ENCODE peak calls at places on chromosomes 4 and X, in four cellular contexts. One of them, this sample, is unnamed.

GRCh38 chr4:67754288-67754687 is at the start of gene GNRHR:
- DNase-seq in right lobe of liver: no peak
- DNase-seq in HCT116: no peak
- DNase-seq in testis: no peak
- DNase-seq in this sample: no peak

GRCh38 chr4:78779280-78779679 is 3.1 kb downstream of the BMP2K start:
- DNase-seq in HCT116: no peak
- DNase-seq in right lobe of liver: no peak
- DNase-seq in testis: no peak
- DNase-seq in this sample: no peak

GRCh38 chrX:46681849-46682248 is 77.1 kb downstream of the SLC9A7 start:
- DNase-seq in HCT116: no peak
- DNase-seq in testis: no peak
- DNase-seq in right lobe of liver: no peak
- DNase-seq in this sample: no peak

GRCh38 chr4:184644553-184645307 is 4.5 kb downstream of the CASP3 start:
- DNase-seq in right lobe of liver: no peak
- DNase-seq in testis: no peak
- DNase-seq in HCT116: no peak
- DNase-seq in this sample: no peak

GRCh38 chrX:31314921-31315320 is 243.1 kb upstream of the FTHL17 start:
- DNase-seq in testis: peak; percentile 16
- DNase-seq in HCT116: no peak
- DNase-seq in right lobe of liver: no peak
- DNase-seq in this sample: no peak

GRCh38 chr4:83071116-83071515 is 36.1 kb downstream of the COPS4 start:
- DNase-seq in testis: no peak
- DNase-seq in HCT116: no peak
- DNase-seq in right lobe of liver: no peak
- DNase-seq in this sample: no peak

GRCh38 chrX:9646471-9647038 is 119.1 kb downstream of the GPR143 start:
- DNase-seq in HCT116: no peak
- DNase-seq in right lobe of liver: no peak
- DNase-seq in testis: peak; percentile 53
- DNase-seq in this sample: no peak

GRCh38 chr4:1171306-1172227 is 816 bp downstream of the SPON2 start:
- DNase-seq in HCT116: no peak
- DNase-seq in right lobe of liver: no peak
- DNase-seq in testis: no peak
- DNase-seq in this sample: peak; percentile 21

GRCh38 chr4:143700420-143701352 is at the start of gene FREM3:
- DNase-seq in right lobe of liver: peak; percentile 21
- DNase-seq in HCT116: no peak
- DNase-seq in testis: no peak
- DNase-seq in this sample: no peak

GRCh38 chrX:131213400-131213799 is 75.7 kb downstream of the IGSF1 start:
- DNase-seq in testis: no peak
- DNase-seq in right lobe of liver: no peak
- DNase-seq in HCT116: no peak
- DNase-seq in this sample: no peak

GRCh38 chr4:19693949-19694597 is 557.6 kb upstream of the SLIT2 start:
- DNase-seq in testis: no peak
- DNase-seq in HCT116: no peak
- DNase-seq in right lobe of liver: no peak
- DNase-seq in this sample: no peak

GRCh38 chr4:113921089-113921842 is 58.2 kb downstream of the ARSJ start:
- DNase-seq in right lobe of liver: no peak
- DNase-seq in testis: no peak
- DNase-seq in HCT116: no peak
- DNase-seq in this sample: no peak

GRCh38 chr4:94635172-94635571 is 122.6 kb upstream of the BMPR1B start:
- DNase-seq in right lobe of liver: no peak
- DNase-seq in testis: no peak
- DNase-seq in HCT116: no peak
- DNase-seq in this sample: no peak

GRCh38 chrX:15525664-15526416 is 25.2 kb downstream of the BMX start:
- DNase-seq in HCT116: no peak
- DNase-seq in testis: no peak
- DNase-seq in right lobe of liver: no peak
- DNase-seq in this sample: no peak

GRCh38 chrX:18789916-18790315 is 82.5 kb downstream of the PPEF1 start:
- DNase-seq in HCT116: no peak
- DNase-seq in testis: no peak
- DNase-seq in right lobe of liver: no peak
- DNase-seq in this sample: no peak

GRCh38 chrX:13144927-13145659 is 100.7 kb upstream of the FAM9C start:
- DNase-seq in HCT116: no peak
- DNase-seq in testis: no peak
- DNase-seq in right lobe of liver: no peak
- DNase-seq in this sample: no peak

GRCh38 chr4:83599183-83599582 is 63.3 kb downstream of the GPAT3 start:
- DNase-seq in right lobe of liver: no peak
- DNase-seq in HCT116: peak; percentile 23
- DNase-seq in testis: no peak
- DNase-seq in this sample: no peak

GRCh38 chr4:3499710-3500109 is 32.5 kb downstream of the LRPAP1 start:
- DNase-seq in HCT116: no peak
- DNase-seq in right lobe of liver: no peak
- DNase-seq in testis: no peak
- DNase-seq in this sample: no peak

GRCh38 chr4:61520688-61521160 is 320.6 kb downstream of the ADGRL3 start:
- DNase-seq in testis: no peak
- DNase-seq in HCT116: no peak
- DNase-seq in right lobe of liver: no peak
- DNase-seq in this sample: no peak

GRCh38 chrX:10416424-10416823 is 204.0 kb downstream of the MID1 start:
- DNase-seq in testis: no peak
- DNase-seq in right lobe of liver: no peak
- DNase-seq in HCT116: no peak
- DNase-seq in this sample: no peak

GRCh38 chrX:153627675-153628111 is 19.3 kb upstream of the DUSP9 start:
- DNase-seq in HCT116: no peak
- DNase-seq in right lobe of liver: peak; percentile 48
- DNase-seq in testis: no peak
- DNase-seq in this sample: no peak

GRCh38 chrX:132393992-132394391 is 94.8 kb downstream of the MBNL3 start:
- DNase-seq in testis: no peak
- DNase-seq in right lobe of liver: no peak
- DNase-seq in HCT116: no peak
- DNase-seq in this sample: no peak

GRCh38 chr4:54318904-54319303 is 89.8 kb downstream of the PDGFRA start:
- DNase-seq in right lobe of liver: no peak
- DNase-seq in testis: peak; percentile 44
- DNase-seq in HCT116: peak; percentile 21
- DNase-seq in this sample: peak; percentile 9

GRCh38 chr4:15344041-15344440 is 83.8 kb upstream of the C1QTNF7 start:
- DNase-seq in right lobe of liver: no peak
- DNase-seq in HCT116: no peak
- DNase-seq in testis: no peak
- DNase-seq in this sample: no peak

GRCh38 chrX:147935156-147935758 is 23.5 kb downstream of the FMR1 start:
- DNase-seq in HCT116: no peak
- DNase-seq in testis: no peak
- DNase-seq in right lobe of liver: no peak
- DNase-seq in this sample: no peak

GRCh38 chr4:165915215-165915614 is 42.2 kb downstream of the TLL1 start:
- DNase-seq in HCT116: no peak
- DNase-seq in testis: no peak
- DNase-seq in right lobe of liver: no peak
- DNase-seq in this sample: no peak

GRCh38 chrX:27915617-27916016 is 65.6 kb downstream of the DCAF8L1 start:
- DNase-seq in right lobe of liver: no peak
- DNase-seq in testis: no peak
- DNase-seq in HCT116: no peak
- DNase-seq in this sample: no peak

GRCh38 chr4:93319011-93319410 is 509.5 kb upstream of the ATOH1 start:
- DNase-seq in HCT116: no peak
- DNase-seq in right lobe of liver: no peak
- DNase-seq in testis: no peak
- DNase-seq in this sample: no peak

GRCh38 chr4:142112451-142112850 is 476.1 kb downstream of the IL15 start:
- DNase-seq in HCT116: no peak
- DNase-seq in testis: no peak
- DNase-seq in right lobe of liver: no peak
- DNase-seq in this sample: no peak

GRCh38 chr4:16931906-16932305 is 33.5 kb upstream of the LDB2 start:
- DNase-seq in right lobe of liver: no peak
- DNase-seq in HCT116: no peak
- DNase-seq in testis: no peak
- DNase-seq in this sample: no peak

GRCh38 chr4:25291158-25291733 is 21.3 kb upstream of the ZCCHC4 start:
- DNase-seq in testis: no peak
- DNase-seq in HCT116: no peak
- DNase-seq in right lobe of liver: no peak
- DNase-seq in this sample: no peak

GRCh38 chr4:119049342-119049741 is 86.3 kb upstream of the MYOZ2 start:
- DNase-seq in right lobe of liver: no peak
- DNase-seq in testis: no peak
- DNase-seq in HCT116: no peak
- DNase-seq in this sample: no peak

GRCh38 chr4:119053997-119054396 is 81.6 kb upstream of the MYOZ2 start:
- DNase-seq in HCT116: no peak
- DNase-seq in testis: no peak
- DNase-seq in right lobe of liver: no peak
- DNase-seq in this sample: no peak

GRCh38 chr4:119053245-119053644 is 82.4 kb upstream of the MYOZ2 start:
- DNase-seq in testis: no peak
- DNase-seq in HCT116: no peak
- DNase-seq in right lobe of liver: no peak
- DNase-seq in this sample: no peak

GRCh38 chr4:119048446-119048845 is 87.2 kb upstream of the MYOZ2 start:
- DNase-seq in HCT116: no peak
- DNase-seq in testis: no peak
- DNase-seq in right lobe of liver: no peak
- DNase-seq in this sample: no peak

DNA sequence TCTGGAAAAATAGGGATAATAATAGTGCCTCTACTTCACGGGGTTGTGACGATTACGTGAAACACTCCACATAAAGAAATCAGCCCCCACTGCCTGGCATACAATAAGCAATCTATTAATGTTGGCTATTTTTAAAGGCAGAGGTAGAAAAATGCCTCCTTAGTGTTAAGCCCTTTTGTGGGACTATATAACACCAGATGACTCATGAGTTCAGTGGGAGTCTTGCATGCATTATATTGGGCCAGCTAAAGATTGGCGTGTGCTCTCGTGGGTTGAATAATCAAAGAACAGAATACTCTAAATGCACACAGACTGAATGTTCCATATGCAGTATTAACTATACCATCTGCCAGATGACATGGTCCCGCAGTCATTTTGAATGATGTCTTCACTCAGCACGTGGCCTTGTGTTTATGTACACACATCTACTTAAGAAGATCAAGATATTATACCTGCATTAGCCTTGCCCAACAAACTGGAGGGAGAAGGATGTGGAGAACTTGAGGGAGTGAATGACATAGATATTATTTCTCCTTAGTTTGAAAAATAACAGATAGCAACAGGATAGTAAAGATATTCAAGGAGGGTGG is 85.0 kb upstream of the MYOZ2 start:
- DNase-seq in testis: no peak
- DNase-seq in right lobe of liver: no peak
- DNase-seq in HCT116: no peak
- DNase-seq in this sample: no peak
- TF ChIP-seq POLR2A in testis: no peak
- TF ChIP-seq POLR2A in right lobe of liver: no peak
- TF ChIP-seq POLR2A in HCT116: no peak
- TF ChIP-seq POLR2A in this sample: no peak

GRCh38 chr4:180828455-180829018 is 1414.7 kb upstream of the TENM3 start:
- DNase-seq in right lobe of liver: no peak
- DNase-seq in testis: peak; percentile 65
- DNase-seq in HCT116: peak; percentile 69
- DNase-seq in this sample: peak; percentile 9
- TF ChIP-seq CTCF in right lobe of liver: peak; percentile 59
- TF ChIP-seq CTCF in testis: peak; percentile 78
- TF ChIP-seq CTCF in HCT116: peak; percentile 69
- TF ChIP-seq CTCF in this sample: peak; percentile 45

GRCh38 chrX:116276191-116276700 is 105.7 kb downstream of the AGTR2 start:
- DNase-seq in right lobe of liver: no peak
- DNase-seq in HCT116: no peak
- DNase-seq in testis: no peak
- DNase-seq in this sample: no peak

GRCh38 chrX:116267511-116268040 is 97.0 kb downstream of the AGTR2 start:
- DNase-seq in testis: no peak
- DNase-seq in HCT116: no peak
- DNase-seq in right lobe of liver: no peak
- DNase-seq in this sample: no peak

GRCh38 chrX:116277391-116277790 is 106.8 kb downstream of the AGTR2 start:
- DNase-seq in right lobe of liver: no peak
- DNase-seq in testis: no peak
- DNase-seq in HCT116: no peak
- DNase-seq in this sample: no peak

GRCh38 chrX:116272881-116273280 is 102.3 kb downstream of the AGTR2 start:
- DNase-seq in HCT116: no peak
- DNase-seq in right lobe of liver: no peak
- DNase-seq in testis: no peak
- DNase-seq in this sample: no peak

DNA sequence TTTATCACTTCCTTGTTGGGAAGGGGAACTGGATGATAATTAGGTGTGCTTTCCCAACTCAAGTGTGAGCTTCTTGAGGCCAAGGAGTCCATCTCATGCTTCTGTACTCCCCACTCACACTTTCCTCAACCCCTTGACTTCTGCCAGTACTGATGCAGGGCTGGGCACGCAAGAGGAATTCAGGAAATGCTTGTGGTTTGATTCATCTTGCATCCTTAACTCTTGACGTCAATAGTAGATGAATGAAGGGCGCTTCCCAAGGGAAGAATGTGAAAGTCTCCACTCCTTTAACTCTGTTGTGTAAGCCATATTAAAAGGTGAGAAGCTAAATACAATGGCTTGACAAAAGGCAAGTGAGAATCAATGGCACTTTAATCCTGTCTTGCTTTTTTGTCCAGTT is 101.8 kb downstream of the AGTR2 start:
- DNase-seq in HCT116: peak; percentile 70
- DNase-seq in right lobe of liver: no peak
- DNase-seq in testis: no peak
- DNase-seq in this sample: no peak
- H3K27ac ChIP-seq in HCT116: no peak overlapping the region
- H3K27ac ChIP-seq in right lobe of liver: no peak overlapping the region
- H3K27ac ChIP-seq in testis: no peak overlapping the region
- H3K27ac ChIP-seq in this sample: no peak overlapping the region

GRCh38 chr4:52750819-52751348 is 341 bp downstream of the ERVMER34-1 start:
- DNase-seq in HCT116: peak; percentile 16
- DNase-seq in right lobe of liver: peak; percentile 27
- DNase-seq in testis: peak; percentile 78
- DNase-seq in this sample: peak; percentile 32

GRCh38 chr4:52755409-52755808 is 4.2 kb upstream of the ERVMER34-1 start:
- DNase-seq in HCT116: no peak
- DNase-seq in testis: no peak
- DNase-seq in right lobe of liver: no peak
- DNase-seq in this sample: no peak

GRCh38 chr4:52750213-52750612 is 1.0 kb downstream of the ERVMER34-1 start:
- DNase-seq in HCT116: no peak
- DNase-seq in right lobe of liver: no peak
- DNase-seq in testis: no peak
- DNase-seq in this sample: no peak

GRCh38 chr4:52751349-52751911 is at the start of gene ERVMER34-1:
- DNase-seq in HCT116: peak; percentile 73
- DNase-seq in right lobe of liver: peak; percentile 67
- DNase-seq in testis: peak; percentile 78
- DNase-seq in this sample: peak; percentile 79

GRCh38 chr4:52752921-52753320 is 1.7 kb upstream of the ERVMER34-1 start:
- DNase-seq in testis: no peak
- DNase-seq in right lobe of liver: no peak
- DNase-seq in HCT116: no peak
- DNase-seq in this sample: no peak
- TF ChIP-seq POLR2A in testis: no peak
- TF ChIP-seq POLR2A in right lobe of liver: no peak
- TF ChIP-seq POLR2A in HCT116: no peak
- TF ChIP-seq POLR2A in this sample: no peak